ENCODE peak calls at places on chromosomes 2 and 18, in eight cellular contexts. S is heart right ventricle, Q is pancreas, C is esophagus squamous epithelium, L is GM23338, E is suprapubic skin, U is Peyer's patch, T is ovary. Z is an unnamed sample.

GRCh38 chr2:144183744-144184143 is 336.2 kb downstream of the ZEB2 start:
- DNase-seq in L (no peak), C (no peak), U (peak; percentile 75), T (no peak), S (no peak), E (no peak), Q (no peak), Z (no peak)

GRCh38 chr2:83594841-83595720 is 864.0 kb downstream of the SUCLG1 start:
- DNase-seq in C (no peak), U (no peak), L (no peak), T (no peak), E (no peak), S (no peak), Q (no peak), Z (no peak)

GRCh38 chr2:11602563-11603182 is 67.3 kb downstream of the NTSR2 start:
- DNase-seq in E (no peak), Q (no peak), T (no peak), S (no peak), U (no peak), L (no peak), C (no peak), Z (no peak)

GRCh38 chr2:3972377-3972776 is 269.0 kb downstream of the DCDC2C start:
- DNase-seq in Q (no peak), L (no peak), U (no peak), T (no peak), C (no peak), S (no peak), E (no peak), Z (no peak)

GRCh38 chr2:33210626-33211025 is 263.9 kb downstream of the LTBP1 start:
- DNase-seq in S (no peak), L (peak; percentile 10), T (no peak), E (no peak), Q (no peak), U (no peak), C (no peak), Z (no peak)

GRCh38 chr2:137231616-137232015 is 466.3 kb downstream of the THSD7B start:
- DNase-seq in T (no peak), S (no peak), C (no peak), U (no peak), L (peak; percentile 8), E (no peak), Q (no peak), Z (no peak)

GRCh38 chr2:200736646-200737274 is 75.0 kb upstream of the BZW1 start:
- DNase-seq in T (no peak), U (no peak), L (peak; percentile 74), Q (no peak), S (no peak), C (no peak), E (no peak), Z (no peak)

GRCh38 chr2:180040146-180040925 is 33.2 kb upstream of the CWC22 start:
- DNase-seq in S (no peak), T (no peak), L (no peak), U (no peak), Q (no peak), E (no peak), C (no peak), Z (no peak)

GRCh38 chr18:25990473-25990872 is 99.9 kb downstream of the SS18 start:
- DNase-seq in E (no peak), Q (no peak), T (no peak), L (no peak), U (no peak), C (no peak), S (no peak), Z (no peak)

GRCh38 chr18:22084547-22084946 is 84.8 kb upstream of the GATA6 start:
- DNase-seq in Q (peak; percentile 82), U (peak; percentile 88), T (no peak), L (no peak), E (no peak), S (no peak), C (no peak), Z (peak; percentile 89)

GRCh38 chr2:628651-629050 is 48.6 kb downstream of the TMEM18 start:
- DNase-seq in L (no peak), Q (no peak), S (no peak), U (no peak), C (no peak), E (peak; percentile 72), T (no peak), Z (no peak)

GRCh38 chr2:85277416-85278158 is 50.2 kb downstream of the TGOLN2 start:
- DNase-seq in E (no peak), U (no peak), S (peak; percentile 56), T (peak; percentile 70), Q (no peak), L (peak; percentile 47), C (no peak), Z (peak; percentile 50)

GRCh38 chr2:173598525-173598924 is 243.9 kb downstream of the CDCA7 start:
- DNase-seq in S (no peak), T (no peak), C (no peak), U (no peak), L (no peak), Q (no peak), E (no peak), Z (no peak)
- H3K4me1 ChIP-seq in S (no peaks in the 10 kb centered on the region), T (no peaks in the 10 kb centered on the region), C (no peaks in the 10 kb centered on the region), U (no peaks in the 10 kb centered on the region), L (no peaks in the 10 kb centered on the region), Q (no peaks in the 10 kb centered on the region), E (no peaks in the 10 kb centered on the region), Z (no peaks in the 10 kb centered on the region)

DNA sequence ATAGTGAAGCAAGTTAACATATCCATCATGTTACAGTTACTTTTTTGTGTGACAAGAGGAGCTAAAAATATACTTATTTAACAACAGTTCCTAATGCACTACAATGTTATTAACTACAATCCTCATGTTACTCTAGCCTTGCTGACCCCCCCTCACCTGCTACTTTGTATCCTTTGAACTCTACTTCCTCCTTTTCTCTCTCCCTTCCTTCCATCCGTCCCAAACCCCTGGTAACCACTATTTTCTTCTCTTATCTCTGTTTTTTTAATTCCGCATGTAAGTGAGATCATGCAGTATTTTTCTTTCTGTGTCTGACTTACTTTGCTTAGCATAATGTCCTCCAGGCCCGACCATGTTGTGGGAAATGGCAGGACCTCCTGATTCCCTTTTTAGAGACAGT is 59.4 kb downstream of the NPAS2 start:
- DNase-seq in Q (no peak), T (no peak), E (no peak), S (no peak), C (no peak), L (no peak), U (no peak), Z (no peak)
- H3K27ac ChIP-seq in Q (no peak overlapping the region), T (no peak overlapping the region), E (no peak overlapping the region), S (no peak overlapping the region), C (no peak overlapping the region), L (no peak overlapping the region), U (no peak overlapping the region), Z (no peak overlapping the region)

DNA sequence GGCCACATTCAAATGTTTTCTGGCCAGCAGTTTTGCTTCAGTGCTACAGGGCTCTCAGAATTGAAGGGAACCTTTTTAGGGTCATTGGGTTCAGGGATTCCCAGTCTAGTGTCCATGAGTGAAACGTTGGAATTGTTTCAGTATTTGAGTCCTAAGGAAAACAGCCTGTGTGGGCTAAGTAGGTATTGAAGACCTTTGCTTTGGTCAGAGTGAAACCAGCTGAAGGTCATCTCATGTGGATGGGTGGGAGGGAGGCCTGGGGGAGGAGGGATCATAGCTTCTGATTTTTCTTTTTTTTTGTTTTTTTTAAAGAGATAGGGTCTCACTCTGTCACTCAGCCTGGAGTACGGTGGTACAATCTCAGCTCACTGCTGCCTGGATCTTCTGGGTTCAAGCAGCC is 20.2 kb downstream of the B3GNT2 start:
- DNase-seq in Q (no peak), E (no peak), L (no peak), C (no peak), U (no peak), T (no peak), S (no peak), Z (no peak)
- TF ChIP-seq CTCF in Q (no peak), E (no peak), L (no peak), C (no peak), U (no peak), T (no peak), S (no peak), Z (no peak)

DNA sequence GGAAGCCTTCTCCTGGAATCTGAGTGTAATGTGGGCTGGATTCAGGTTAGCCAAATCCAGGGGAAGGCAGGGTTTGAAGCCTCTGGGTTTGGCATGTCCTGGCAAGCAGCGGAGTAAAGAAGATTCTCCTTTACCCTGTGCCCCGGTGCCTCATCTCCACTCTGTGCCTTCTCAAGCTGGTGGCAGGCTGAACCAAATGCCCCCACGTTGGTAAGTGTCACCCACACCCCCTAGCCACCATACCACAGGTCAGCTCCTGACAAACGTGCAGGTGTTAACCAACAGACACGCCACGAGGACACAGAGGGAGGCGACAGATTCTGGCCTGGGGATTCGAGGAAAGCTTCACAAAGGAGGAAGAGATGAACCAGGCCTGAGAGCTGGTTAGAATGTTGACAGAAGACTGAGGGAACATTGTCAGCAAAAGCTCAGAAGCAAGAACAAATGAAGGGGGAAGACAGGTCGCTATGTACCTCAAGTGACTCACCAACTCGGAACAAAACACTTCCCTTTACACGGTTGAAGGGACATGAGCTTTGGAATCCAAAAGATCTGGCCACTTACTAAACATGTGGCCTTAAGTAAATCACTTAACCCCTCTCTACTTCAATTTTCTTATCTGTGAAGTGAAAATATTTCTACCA is 85.2 kb upstream of the LCLAT1 start:
- DNase-seq in Q (no peak), S (no peak), L (no peak), C (no peak), E (no peak), U (no peak), T (no peak), Z (no peak)
- H3K4me1 ChIP-seq in Q (peaks cover 15% of the 10 kb centered on the region), S (peaks cover 67% of the 10 kb centered on the region), L (peaks cover 5% of the 10 kb centered on the region), C (peaks cover 11% of the 10 kb centered on the region), E (peaks cover 35% of the 10 kb centered on the region), U (no peaks in the 10 kb centered on the region), T (peaks cover 7% of the 10 kb centered on the region), Z (no peaks in the 10 kb centered on the region)

Z was measured in colonic mucosa.